ENCODE peak calls at places on chromosome 1, in five cellular contexts. One of them, this sample, is unnamed.

GRCh38 chr1:221203224-221204054 is 324.2 kb downstream of the HLX start:
- DNase-seq in MCF 10A: peak; percentile 94
- DNase-seq in LoVo: peak; percentile 66
- DNase-seq in stimulated activated CD4-positive, alpha-beta T cell treated with anti-CD3 and anti-CD28 coated beads, Interleukin-12 subunit alpha, Interleukin-12 subunit beta, amount 100 ng/mL, for 48 hours: peak; percentile 42
- DNase-seq in ACHN: peak; percentile 80
- DNase-seq in this sample: peak; percentile 43

GRCh38 chr1:155064109-155064812 is 721 bp downstream of the EFNA4 start:
- DNase-seq in stimulated activated CD4-positive, alpha-beta T cell treated with anti-CD3 and anti-CD28 coated beads, Interleukin-12 subunit alpha, Interleukin-12 subunit beta, amount 100 ng/mL, for 48 hours: no peak
- DNase-seq in ACHN: peak; percentile 61
- DNase-seq in MCF 10A: peak; percentile 50
- DNase-seq in LoVo: no peak
- DNase-seq in this sample: no peak

GRCh38 chr1:3279182-3279470 is 175.3 kb upstream of the ARHGEF16 start:
- DNase-seq in MCF 10A: no peak
- DNase-seq in ACHN: no peak
- DNase-seq in LoVo: no peak
- DNase-seq in stimulated activated CD4-positive, alpha-beta T cell treated with anti-CD3 and anti-CD28 coated beads, Interleukin-12 subunit alpha, Interleukin-12 subunit beta, amount 100 ng/mL, for 48 hours: no peak
- DNase-seq in this sample: no peak

GRCh38 chr1:32984090-32984828 is 19.6 kb upstream of the RNF19B start:
- DNase-seq in ACHN: no peak
- DNase-seq in stimulated activated CD4-positive, alpha-beta T cell treated with anti-CD3 and anti-CD28 coated beads, Interleukin-12 subunit alpha, Interleukin-12 subunit beta, amount 100 ng/mL, for 48 hours: no peak
- DNase-seq in LoVo: no peak
- DNase-seq in MCF 10A: no peak
- DNase-seq in this sample: no peak

GRCh38 chr1:22598736-22599135 is 35.4 kb downstream of the EPHA8 start:
- DNase-seq in MCF 10A: no peak
- DNase-seq in stimulated activated CD4-positive, alpha-beta T cell treated with anti-CD3 and anti-CD28 coated beads, Interleukin-12 subunit alpha, Interleukin-12 subunit beta, amount 100 ng/mL, for 48 hours: no peak
- DNase-seq in ACHN: no peak
- DNase-seq in LoVo: no peak
- DNase-seq in this sample: no peak

GRCh38 chr1:19232526-19232851 is 18.8 kb downstream of the EMC1 start:
- DNase-seq in stimulated activated CD4-positive, alpha-beta T cell treated with anti-CD3 and anti-CD28 coated beads, Interleukin-12 subunit alpha, Interleukin-12 subunit beta, amount 100 ng/mL, for 48 hours: no peak
- DNase-seq in MCF 10A: no peak
- DNase-seq in ACHN: no peak
- DNase-seq in LoVo: no peak
- DNase-seq in this sample: no peak

GRCh38 chr1:109926662-109927300 is 16.1 kb downstream of the CSF1 start:
- DNase-seq in ACHN: no peak
- DNase-seq in LoVo: no peak
- DNase-seq in MCF 10A: peak; percentile 55
- DNase-seq in stimulated activated CD4-positive, alpha-beta T cell treated with anti-CD3 and anti-CD28 coated beads, Interleukin-12 subunit alpha, Interleukin-12 subunit beta, amount 100 ng/mL, for 48 hours: no peak
- DNase-seq in this sample: peak; percentile 51

GRCh38 chr1:212595787-212596714 is 12.5 kb upstream of the ATF3 start:
- DNase-seq in LoVo: peak; percentile 93
- DNase-seq in MCF 10A: peak; percentile 97
- DNase-seq in ACHN: peak; percentile 92
- DNase-seq in stimulated activated CD4-positive, alpha-beta T cell treated with anti-CD3 and anti-CD28 coated beads, Interleukin-12 subunit alpha, Interleukin-12 subunit beta, amount 100 ng/mL, for 48 hours: no peak
- DNase-seq in this sample: peak; percentile 98

GRCh38 chr1:234691567-234691966 is 81.6 kb upstream of the IRF2BP2 start:
- DNase-seq in LoVo: no peak
- DNase-seq in ACHN: peak; percentile 9
- DNase-seq in stimulated activated CD4-positive, alpha-beta T cell treated with anti-CD3 and anti-CD28 coated beads, Interleukin-12 subunit alpha, Interleukin-12 subunit beta, amount 100 ng/mL, for 48 hours: no peak
- DNase-seq in MCF 10A: peak; percentile 53
- DNase-seq in this sample: no peak